ENCODE peak calls at places on chromosomes 6 and 20, in five cellular contexts. S, B, L, F and K are unnamed samples.

GRCh38 chr6:21438237-21438985 is 155.1 kb upstream of the SOX4 start:
- DNase-seq in S (no peak), B (no peak), L (no peak), F (peak; percentile 52), K (no peak)

GRCh38 chr6:148885920-148886845 is 139.4 kb downstream of the UST start:
- DNase-seq in S (no peak), B (no peak), L (no peak), F (no peak), K (no peak)

GRCh38 chr6:115901896-115902295 is 158.8 kb downstream of the FRK start:
- DNase-seq in S (no peak), B (no peak), L (no peak), F (no peak), K (no peak)

GRCh38 chr6:21871831-21872230 is 278.3 kb downstream of the SOX4 start:
- DNase-seq in S (no peak), B (no peak), L (no peak), F (no peak), K (no peak)

GRCh38 chr20:56424931-56425330 is 12.9 kb downstream of the CASS4 start:
- DNase-seq in S (no peak), B (no peak), L (no peak), F (no peak), K (no peak)

GRCh38 chr6:71204741-71205140 is 83.9 kb upstream of the OGFRL1 start:
- DNase-seq in S (no peak), B (no peak), L (no peak), F (no peak), K (no peak)

GRCh38 chr6:2229742-2230141 is 15.7 kb downstream of the GMDS start:
- DNase-seq in S (no peak), B (no peak), L (no peak), F (no peak), K (no peak)

GRCh38 chr20:56558968-56559367 is 25.9 kb downstream of the FAM209B start:
- DNase-seq in S (no peak), B (no peak), L (no peak), F (no peak), K (no peak)

GRCh38 chr6:170152111-170152926 is 138.6 kb downstream of the DLL1 start:
- DNase-seq in S (peak; percentile 53), B (no peak), L (no peak), F (peak; percentile 26), K (no peak)

GRCh38 chr6:161748535-161749386 is 474.9 kb upstream of the AGPAT4 start:
- DNase-seq in S (peak; percentile 41), B (peak; percentile 68), L (peak; percentile 3), F (peak; percentile 57), K (no peak)

GRCh38 chr6:126748141-126748540 is 370.3 kb upstream of the RSPO3 start:
- DNase-seq in S (no peak), B (no peak), L (peak; percentile 21), F (no peak), K (no peak)

GRCh38 chr6:159461266-159461665 is 231.8 kb downstream of the SOD2 start:
- DNase-seq in S (no peak), B (no peak), L (peak; percentile 20), F (peak; percentile 62), K (no peak)

GRCh38 chr6:144395014-144395413 is 109.9 kb downstream of the UTRN start:
- DNase-seq in S (no peak), B (no peak), L (peak; percentile 29), F (peak; percentile 41), K (no peak)

GRCh38 chr20:34884260-34884659 is 7.8 kb downstream of the ACSS2 start:
- DNase-seq in S (no peak), B (no peak), L (no peak), F (no peak), K (no peak)

GRCh38 chr6:108114861-108115597 is 40.5 kb upstream of the OSTM1 start:
- DNase-seq in S (peak; percentile 54), B (peak; percentile 50), L (peak; percentile 66), F (peak; percentile 79), K (no peak)

GRCh38 chr6:12973302-12973865 is 256.8 kb downstream of the PHACTR1 start:
- DNase-seq in S (no peak), B (no peak), L (peak; percentile 29), F (no peak), K (no peak)

GRCh38 chr6:113847435-113847834 is 9.7 kb upstream of the MARCKS start:
- DNase-seq in S (no peak), B (no peak), L (peak; percentile 65), F (peak; percentile 58), K (no peak)

GRCh38 chr6:80382796-80383195 is 276.3 kb downstream of the BCKDHB start:
- DNase-seq in S (no peak), B (no peak), L (no peak), F (no peak), K (no peak)

GRCh38 chr6:90425161-90425641 is 128.6 kb upstream of the BACH2 start:
- DNase-seq in S (no peak), B (no peak), L (no peak), F (no peak), K (no peak)

GRCh38 chr6:34043371-34043770 is 102.5 kb downstream of the GRM4 start:
- DNase-seq in S (no peak), B (no peak), L (no peak), F (no peak), K (no peak)

GRCh38 chr6:33878541-33878940 is 74.7 kb upstream of the MLN start:
- DNase-seq in S (no peak), B (no peak), L (no peak), F (no peak), K (no peak)

GRCh38 chr20:1907586-1907985 is 12.4 kb downstream of the SIRPA start:
- DNase-seq in S (no peak), B (no peak), L (peak; percentile 41), F (peak; percentile 92), K (peak; percentile 25)

GRCh38 chr6:72624557-72625160 is 2.8 kb downstream of the KCNQ5 start:
- DNase-seq in S (no peak), B (peak; percentile 56), L (peak; percentile 40), F (peak; percentile 35), K (no peak)

GRCh38 chr6:43496370-43497128 is 13.6 kb downstream of the LRRC73 start:
- DNase-seq in S (peak; percentile 75), B (peak; percentile 69), L (peak; percentile 87), F (peak; percentile 40), K (peak; percentile 62)